ENCODE peak calls at places on chromosomes 6 and 20, in seven cellular contexts. L is CD8-positive, alpha-beta T cell; O is ovary; K is stomach; M is kidney epithelial cell; R is neuronal stem cell; U is pancreas. S is an unnamed sample. For H3K27me3, the result is how much of the 10 kb centered on the place peaks cover.

GRCh38 chr20:33507461-33507860 is 17.6 kb downstream of the CBFA2T2 start:
- DNase-seq in R (no peak), O (no peak), U (no peak), K (no peak), M (no peak), L (no peak), S (no peak)

GRCh38 chr6:96213768-96214167 is 198.0 kb downstream of the FUT9 start:
- DNase-seq in K (no peak), U (no peak), O (no peak), M (no peak), L (no peak), R (no peak), S (no peak)

GRCh38 chr6:136742125-136742524 is 50.2 kb downstream of the MAP3K5 start:
- DNase-seq in O (no peak), R (no peak), L (no peak), M (no peak), U (no peak), K (no peak), S (no peak)

GRCh38 chr6:89079611-89080213 is 839 bp upstream of the PNRC1 start:
- DNase-seq in L (peak), K (peak), O (peak), U (peak), R (peak), M (no peak), S (no peak)

GRCh38 chr6:88119769-88120168 is 46.4 kb downstream of the CNR1 start:
- DNase-seq in U (no peak), O (no peak), M (no peak), R (peak), L (no peak), K (no peak), S (no peak)

GRCh38 chr20:49278817-49279676 is 1.2 kb upstream of the ZNFX1 start:
- DNase-seq in U (peak), L (no peak), K (no peak), O (peak), R (no peak), M (no peak), S (peak)

GRCh38 chr6:165715428-165715827 is 52.4 kb upstream of the PDE10A start:
- DNase-seq in M (no peak), K (no peak), L (no peak), U (no peak), O (no peak), R (no peak), S (no peak)

GRCh38 chr6:30782425-30783014 is 38.2 kb upstream of the IER3 start:
- DNase-seq in O (no peak), U (no peak), M (no peak), R (no peak), L (no peak), K (no peak), S (no peak)

GRCh38 chr6:149053848-149054558 is 263.5 kb upstream of the TAB2 start:
- DNase-seq in R (no peak), O (no peak), K (no peak), L (no peak), M (no peak), U (peak), S (no peak)

GRCh38 chr20:24908642-24909041 is 40.4 kb upstream of the CST7 start:
- DNase-seq in M (no peak), L (no peak), O (no peak), U (no peak), K (no peak), R (no peak), S (no peak)

GRCh38 chr20:44856442-44856841 is 29.1 kb upstream of the YWHAB start:
- DNase-seq in K (peak), R (no peak), O (no peak), U (peak), L (no peak), M (no peak), S (no peak)

GRCh38 chr20:57589123-57589727 is 28.3 kb downstream of the PCK1 start:
- DNase-seq in O (no peak), K (no peak), L (no peak), M (no peak), R (no peak), U (no peak), S (no peak)

GRCh38 chr6:115882771-115883170 is 177.9 kb downstream of the FRK start:
- DNase-seq in M (no peak), L (no peak), K (no peak), O (no peak), U (no peak), R (no peak), S (no peak)

GRCh38 chr6:48664850-48665249 is 553.9 kb upstream of the PTCHD4 start:
- DNase-seq in O (no peak), L (no peak), R (no peak), U (no peak), M (no peak), K (no peak), S (no peak)

GRCh38 chr20:50625986-50626677 is 65.2 kb downstream of the RIPOR3 start:
- DNase-seq in K (peak), U (no peak), M (no peak), L (no peak), O (peak), R (no peak), S (no peak)

GRCh38 chr20:49320460-49320859 is 42.6 kb upstream of the ZNFX1 start:
- DNase-seq in K (no peak), O (no peak), U (no peak), L (no peak), M (no peak), R (no peak), S (no peak)

GRCh38 chr6:126182650-126183311 is 157.1 kb upstream of the CENPW start:
- DNase-seq in O (no peak), K (no peak), R (no peak), U (no peak), L (no peak), M (peak), S (no peak)

GRCh38 chr6:3358413-3359090 is 98.3 kb downstream of the SLC22A23 start:
- DNase-seq in O (no peak), M (no peak), U (no peak), R (no peak), K (no peak), L (no peak), S (no peak)

GRCh38 chr6:79466222-79466834 is 70.9 kb downstream of the LCA5 start:
- DNase-seq in R (peak), O (no peak), L (no peak), K (no peak), M (no peak), U (no peak), S (no peak)

GRCh38 chr6:37516920-37517405 is 17.3 kb upstream of the CCDC167 start:
- DNase-seq in K (no peak), R (no peak), O (no peak), L (no peak), U (no peak), M (no peak), S (no peak)

GRCh38 chr6:99736302-99736701 is 129.7 kb downstream of the PRDM13 start:
- DNase-seq in R (no peak), O (no peak), K (no peak), U (no peak), L (no peak), M (no peak), S (no peak)

GRCh38 chr6:137705166-137706064 is 161.6 kb upstream of the TNFAIP3 start:
- DNase-seq in M (no peak), K (peak), U (peak), R (peak), O (peak), L (peak), S (no peak)

GRCh38 chr20:57656252-57656820 is 36.1 kb upstream of the ZBP1 start:
- DNase-seq in L (no peak), R (no peak), K (peak), U (no peak), O (peak), M (no peak), S (no peak)

GRCh38 chr6:113291751-113292445 is 565.2 kb upstream of the MARCKS start:
- DNase-seq in M (no peak), K (no peak), O (no peak), R (no peak), U (no peak), L (no peak), S (no peak)

GRCh38 chr6:128284128-128284527 is 236.3 kb downstream of the PTPRK start:
- DNase-seq in L (no peak), U (no peak), R (no peak), M (no peak), O (no peak), K (no peak), S (no peak)

DNA sequence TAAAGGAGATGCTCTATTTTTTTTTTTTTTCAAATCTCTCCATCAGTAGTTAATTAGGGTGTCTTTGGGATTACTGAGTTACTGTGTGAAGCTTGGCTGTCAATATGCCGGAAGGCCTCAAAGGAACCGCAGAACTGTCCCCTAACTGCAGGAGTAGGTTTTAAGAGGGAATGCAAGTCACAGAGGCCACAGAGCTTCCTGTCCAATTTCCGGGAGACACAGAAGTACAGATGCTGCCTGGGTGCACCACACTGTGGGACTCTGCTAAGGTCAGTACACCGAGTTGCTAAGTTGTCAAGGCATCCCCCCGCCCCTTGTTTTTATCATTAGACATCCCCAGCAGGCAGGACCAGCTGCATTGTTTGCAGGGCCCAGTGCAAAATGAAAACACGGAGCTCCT is 120.2 kb upstream of the RAB32 start:
- DNase-seq in O (no peak), L (no peak), K (no peak), U (no peak), R (no peak), M (no peak), S (no peak)
- H3K27me3 ChIP-seq in O (under half), L (under half), K (under half), U (under half), R (under half), M (under half), S (under half)

GRCh38 chr6:10862361-10862760 is 19.5 kb downstream of the GCM2 start:
- DNase-seq in M (no peak), K (no peak), O (no peak), R (no peak), U (no peak), L (no peak), S (no peak)
- H3K4me3 ChIP-seq in M (no peak), K (no peak), O (no peak), R (no peak), U (no peak), L (no peak), S (no peak)

DNA sequence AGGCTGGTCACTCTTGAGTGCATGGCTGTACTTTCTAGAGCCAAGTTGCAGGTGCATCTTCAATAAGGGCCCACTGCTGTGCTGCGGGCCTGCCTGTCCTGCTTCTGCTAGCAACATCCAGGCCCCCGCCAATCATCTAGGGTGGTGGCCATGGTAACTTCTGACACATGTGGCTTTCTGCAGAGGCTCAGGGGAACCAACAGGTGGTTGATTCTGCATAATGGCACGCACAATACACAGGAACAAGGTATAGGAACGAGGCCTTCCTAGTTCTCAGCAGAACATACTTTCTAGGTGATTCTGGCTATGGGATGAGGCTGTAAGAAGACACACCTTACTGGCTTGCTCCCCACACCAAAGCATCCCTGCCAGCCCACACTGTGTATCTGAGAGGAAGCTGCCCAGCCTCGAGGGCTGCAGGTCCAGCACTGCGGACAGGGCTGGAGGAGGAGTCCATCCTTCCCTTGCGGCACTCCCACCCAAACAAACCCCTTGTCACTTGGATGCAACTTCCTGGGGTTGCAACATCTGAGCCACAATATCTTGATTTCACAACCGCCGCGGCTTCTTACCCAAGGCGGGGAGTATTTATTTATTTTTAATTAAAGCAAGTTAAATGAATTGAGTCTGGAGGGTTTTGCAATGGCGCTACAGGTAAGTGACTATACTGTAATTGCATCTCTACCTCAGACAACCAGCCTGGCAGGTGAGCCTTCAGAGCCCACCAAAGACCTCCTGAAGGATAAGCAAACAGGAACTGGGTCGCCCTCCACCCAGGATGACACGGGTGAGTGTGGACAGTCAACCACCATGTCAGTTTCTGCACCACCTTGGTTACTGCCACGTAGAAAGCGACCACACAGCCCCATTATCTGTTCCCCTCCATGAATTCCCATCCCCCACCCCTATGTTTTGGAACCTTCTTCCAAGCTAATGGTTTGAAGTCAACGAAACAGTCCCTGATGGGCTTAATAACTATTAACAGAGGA is 49.6 kb downstream of the SULF2 start:
- DNase-seq in R (no peak), O (no peak), K (peak), M (no peak), U (no peak), L (no peak), S (no peak)
- H3K27me3 ChIP-seq in R (under half), O (under half), K (under half), M (under half), U (under half), L (under half), S (under half)

GRCh38 chr6:142787422-142787821 is 157.6 kb downstream of the HIVEP2 start:
- DNase-seq in U (no peak), M (no peak), L (no peak), O (no peak), K (no peak), R (no peak), S (no peak)
- H3K4me3 ChIP-seq in U (no peak), M (no peak), L (no peak), O (no peak), K (no peak), R (no peak), S (no peak)

GRCh38 chr20:63458170-63459069 is 14.0 kb downstream of the KCNQ2 start:
- DNase-seq in L (no peak), K (no peak), R (no peak), U (no peak), O (no peak), M (no peak), S (no peak)
- H3K27me3 ChIP-seq in L (under half), K (half or more), R (under half), U (under half), O (under half), M (half or more), S (under half)

DNA sequence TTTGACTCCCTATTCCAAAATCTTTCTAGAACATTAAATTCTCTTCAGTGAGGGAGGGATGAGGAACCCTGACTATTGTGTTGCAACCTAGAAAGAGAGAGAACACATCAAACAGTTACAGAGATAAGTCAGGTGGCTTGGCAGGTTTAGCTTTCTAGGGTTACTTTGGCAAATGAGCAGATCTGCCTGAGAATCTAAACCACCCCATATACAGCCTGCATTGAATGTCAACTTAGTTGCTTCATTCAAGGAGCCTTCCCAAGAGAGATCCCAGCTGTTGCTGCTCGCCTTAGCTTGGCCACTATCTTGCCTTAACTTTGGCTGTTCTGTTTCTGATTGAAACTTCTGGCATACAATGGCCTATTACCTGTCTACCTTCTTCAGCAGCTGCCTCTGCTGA is 74.7 kb upstream of the TCF21 start:
- DNase-seq in U (no peak), R (no peak), L (no peak), O (no peak), K (no peak), M (no peak), S (no peak)
- H3K4me3 ChIP-seq in U (no peak), R (no peak), L (no peak), O (no peak), K (no peak), M (no peak), S (no peak)

DNA sequence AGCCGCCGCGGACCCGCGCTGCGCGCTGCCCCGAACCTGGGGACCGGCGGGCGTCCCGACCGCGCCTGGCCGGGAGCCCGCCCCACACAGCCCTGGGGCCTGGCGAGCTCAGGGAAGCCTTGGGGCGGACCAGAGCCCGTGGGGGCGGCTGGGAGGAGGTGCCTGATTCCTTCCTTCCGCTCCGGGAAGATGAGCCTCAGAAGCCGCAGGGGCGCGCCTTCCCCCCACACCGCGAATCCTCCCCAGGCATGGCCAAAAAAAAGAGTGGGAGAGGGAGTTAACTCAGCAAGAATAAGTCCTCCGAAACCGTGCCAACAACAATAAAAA is at the start of gene CBLN4:
- DNase-seq in R (no peak), L (no peak), K (no peak), U (no peak), O (no peak), M (no peak), S (no peak)
- H3K27me3 ChIP-seq in R (under half), L (under half), K (under half), U (under half), O (under half), M (under half), S (under half)

GRCh38 chr6:11852061-11852619 is 73.5 kb upstream of the ADTRP start:
- DNase-seq in U (no peak), M (no peak), R (peak), K (no peak), O (no peak), L (no peak), S (no peak)
- H3K4me3 ChIP-seq in U (no peak), M (no peak), R (no peak), K (no peak), O (no peak), L (no peak), S (no peak)

S was measured in keratinocyte.